ENCODE peak calls at places on chromosomes 12 and 14, in nine cellular contexts. One of them, this sample, is unnamed.

GRCh38 chr12:114439833-114440449 is 34.0 kb upstream of the TBX5 start:
- DNase-seq in iris pigment epithelial cell: no peak
- DNase-seq in fibroblast of the conjunctiva: no peak
- DNase-seq in NCI-H1417: no peak
- DNase-seq in ascending aorta: no peak
- DNase-seq in A172: no peak
- DNase-seq in stimulated activated CD4-positive, alpha-beta T cell treated with anti-CD3 and anti-CD28 coated beads, Interleukin-2, amount 100 ng/mL, for 48 hours: no peak
- DNase-seq in memory B cell: no peak
- DNase-seq in activated B cell treated with CpG ODN at 0.5 μM for 24 hours: no peak
- DNase-seq in this sample: no peak

GRCh38 chr12:4046150-4046845 is 173.1 kb upstream of the PARP11 start:
- DNase-seq in memory B cell: no peak
- DNase-seq in activated B cell treated with CpG ODN at 0.5 μM for 24 hours: no peak
- DNase-seq in stimulated activated CD4-positive, alpha-beta T cell treated with anti-CD3 and anti-CD28 coated beads, Interleukin-2, amount 100 ng/mL, for 48 hours: no peak
- DNase-seq in iris pigment epithelial cell: no peak
- DNase-seq in A172: no peak
- DNase-seq in fibroblast of the conjunctiva: no peak
- DNase-seq in ascending aorta: no peak
- DNase-seq in NCI-H1417: no peak
- DNase-seq in this sample: no peak

GRCh38 chr12:48001426-48002178 is 2.7 kb downstream of the COL2A1 start:
- DNase-seq in memory B cell: peak; percentile 23
- DNase-seq in activated B cell treated with CpG ODN at 0.5 μM for 24 hours: no peak
- DNase-seq in NCI-H1417: peak; percentile 78
- DNase-seq in fibroblast of the conjunctiva: no peak
- DNase-seq in stimulated activated CD4-positive, alpha-beta T cell treated with anti-CD3 and anti-CD28 coated beads, Interleukin-2, amount 100 ng/mL, for 48 hours: no peak
- DNase-seq in ascending aorta: peak; percentile 74
- DNase-seq in A172: no peak
- DNase-seq in iris pigment epithelial cell: peak; percentile 32
- DNase-seq in this sample: peak; percentile 38

GRCh38 chr12:2417761-2418160 is 365.0 kb downstream of the CACNA1C start:
- DNase-seq in NCI-H1417: no peak
- DNase-seq in memory B cell: no peak
- DNase-seq in A172: no peak
- DNase-seq in stimulated activated CD4-positive, alpha-beta T cell treated with anti-CD3 and anti-CD28 coated beads, Interleukin-2, amount 100 ng/mL, for 48 hours: no peak
- DNase-seq in fibroblast of the conjunctiva: no peak
- DNase-seq in iris pigment epithelial cell: no peak
- DNase-seq in activated B cell treated with CpG ODN at 0.5 μM for 24 hours: no peak
- DNase-seq in ascending aorta: no peak
- DNase-seq in this sample: no peak

GRCh38 chr12:21683115-21683514 is 25.5 kb upstream of the LDHB start:
- DNase-seq in activated B cell treated with CpG ODN at 0.5 μM for 24 hours: no peak
- DNase-seq in ascending aorta: no peak
- DNase-seq in stimulated activated CD4-positive, alpha-beta T cell treated with anti-CD3 and anti-CD28 coated beads, Interleukin-2, amount 100 ng/mL, for 48 hours: no peak
- DNase-seq in memory B cell: no peak
- DNase-seq in NCI-H1417: no peak
- DNase-seq in A172: no peak
- DNase-seq in fibroblast of the conjunctiva: no peak
- DNase-seq in iris pigment epithelial cell: no peak
- DNase-seq in this sample: no peak

GRCh38 chr14:100865682-100866591 is 37.6 kb downstream of the RTL1 start:
- DNase-seq in iris pigment epithelial cell: no peak
- DNase-seq in fibroblast of the conjunctiva: no peak
- DNase-seq in A172: no peak
- DNase-seq in activated B cell treated with CpG ODN at 0.5 μM for 24 hours: no peak
- DNase-seq in ascending aorta: peak; percentile 52
- DNase-seq in memory B cell: no peak
- DNase-seq in stimulated activated CD4-positive, alpha-beta T cell treated with anti-CD3 and anti-CD28 coated beads, Interleukin-2, amount 100 ng/mL, for 48 hours: no peak
- DNase-seq in NCI-H1417: no peak
- DNase-seq in this sample: no peak

GRCh38 chr14:103135333-103136075 is 12.2 kb downstream of the TNFAIP2 start:
- DNase-seq in activated B cell treated with CpG ODN at 0.5 μM for 24 hours: no peak
- DNase-seq in memory B cell: no peak
- DNase-seq in iris pigment epithelial cell: no peak
- DNase-seq in ascending aorta: no peak
- DNase-seq in stimulated activated CD4-positive, alpha-beta T cell treated with anti-CD3 and anti-CD28 coated beads, Interleukin-2, amount 100 ng/mL, for 48 hours: no peak
- DNase-seq in fibroblast of the conjunctiva: no peak
- DNase-seq in NCI-H1417: no peak
- DNase-seq in A172: no peak
- DNase-seq in this sample: no peak

GRCh38 chr12:121000530-121000929 is 15.8 kb downstream of the C12orf43 start:
- DNase-seq in fibroblast of the conjunctiva: no peak
- DNase-seq in stimulated activated CD4-positive, alpha-beta T cell treated with anti-CD3 and anti-CD28 coated beads, Interleukin-2, amount 100 ng/mL, for 48 hours: no peak
- DNase-seq in activated B cell treated with CpG ODN at 0.5 μM for 24 hours: no peak
- DNase-seq in memory B cell: no peak
- DNase-seq in A172: no peak
- DNase-seq in NCI-H1417: no peak
- DNase-seq in iris pigment epithelial cell: no peak
- DNase-seq in ascending aorta: no peak
- DNase-seq in this sample: no peak

GRCh38 chr14:70121521-70121920 is 67.2 kb downstream of the SLC8A3 start:
- DNase-seq in NCI-H1417: no peak
- DNase-seq in activated B cell treated with CpG ODN at 0.5 μM for 24 hours: no peak
- DNase-seq in A172: no peak
- DNase-seq in iris pigment epithelial cell: no peak
- DNase-seq in memory B cell: no peak
- DNase-seq in stimulated activated CD4-positive, alpha-beta T cell treated with anti-CD3 and anti-CD28 coated beads, Interleukin-2, amount 100 ng/mL, for 48 hours: no peak
- DNase-seq in ascending aorta: no peak
- DNase-seq in fibroblast of the conjunctiva: no peak
- DNase-seq in this sample: no peak

GRCh38 chr14:55107766-55108554 is 21.1 kb upstream of the LGALS3 start:
- DNase-seq in activated B cell treated with CpG ODN at 0.5 μM for 24 hours: no peak
- DNase-seq in iris pigment epithelial cell: peak; percentile 98
- DNase-seq in ascending aorta: peak; percentile 96
- DNase-seq in memory B cell: no peak
- DNase-seq in NCI-H1417: no peak
- DNase-seq in A172: peak; percentile 78
- DNase-seq in fibroblast of the conjunctiva: peak; percentile 96
- DNase-seq in stimulated activated CD4-positive, alpha-beta T cell treated with anti-CD3 and anti-CD28 coated beads, Interleukin-2, amount 100 ng/mL, for 48 hours: peak; percentile 34
- DNase-seq in this sample: peak; percentile 77

GRCh38 chr12:2722806-2723205 is 72.0 kb upstream of the FKBP4 start:
- DNase-seq in ascending aorta: no peak
- DNase-seq in fibroblast of the conjunctiva: no peak
- DNase-seq in A172: peak; percentile 2
- DNase-seq in stimulated activated CD4-positive, alpha-beta T cell treated with anti-CD3 and anti-CD28 coated beads, Interleukin-2, amount 100 ng/mL, for 48 hours: no peak
- DNase-seq in iris pigment epithelial cell: peak; percentile 19
- DNase-seq in NCI-H1417: no peak
- DNase-seq in memory B cell: no peak
- DNase-seq in activated B cell treated with CpG ODN at 0.5 μM for 24 hours: no peak
- DNase-seq in this sample: peak; percentile 62

GRCh38 chr14:102138935-102139247 is 806 bp upstream of the WDR20 start:
- DNase-seq in ascending aorta: no peak
- DNase-seq in stimulated activated CD4-positive, alpha-beta T cell treated with anti-CD3 and anti-CD28 coated beads, Interleukin-2, amount 100 ng/mL, for 48 hours: no peak
- DNase-seq in A172: no peak
- DNase-seq in fibroblast of the conjunctiva: no peak
- DNase-seq in memory B cell: no peak
- DNase-seq in activated B cell treated with CpG ODN at 0.5 μM for 24 hours: no peak
- DNase-seq in NCI-H1417: no peak
- DNase-seq in iris pigment epithelial cell: no peak
- DNase-seq in this sample: no peak

GRCh38 chr14:35669782-35670181 is 135.8 kb downstream of the INSM2 start:
- DNase-seq in memory B cell: no peak
- DNase-seq in stimulated activated CD4-positive, alpha-beta T cell treated with anti-CD3 and anti-CD28 coated beads, Interleukin-2, amount 100 ng/mL, for 48 hours: no peak
- DNase-seq in fibroblast of the conjunctiva: no peak
- DNase-seq in activated B cell treated with CpG ODN at 0.5 μM for 24 hours: no peak
- DNase-seq in iris pigment epithelial cell: peak; percentile 90
- DNase-seq in ascending aorta: no peak
- DNase-seq in NCI-H1417: peak; percentile 9
- DNase-seq in A172: peak; percentile 7
- DNase-seq in this sample: peak; percentile 21

GRCh38 chr14:105531088-105531957 is 4.9 kb downstream of the TMEM121 start:
- DNase-seq in iris pigment epithelial cell: no peak
- DNase-seq in fibroblast of the conjunctiva: no peak
- DNase-seq in memory B cell: no peak
- DNase-seq in stimulated activated CD4-positive, alpha-beta T cell treated with anti-CD3 and anti-CD28 coated beads, Interleukin-2, amount 100 ng/mL, for 48 hours: no peak
- DNase-seq in A172: no peak
- DNase-seq in NCI-H1417: no peak
- DNase-seq in activated B cell treated with CpG ODN at 0.5 μM for 24 hours: no peak
- DNase-seq in ascending aorta: no peak
- DNase-seq in this sample: no peak

GRCh38 chr14:39094515-39094914 is 8.5 kb downstream of the SEC23A start:
- DNase-seq in memory B cell: no peak
- DNase-seq in fibroblast of the conjunctiva: no peak
- DNase-seq in ascending aorta: no peak
- DNase-seq in NCI-H1417: no peak
- DNase-seq in activated B cell treated with CpG ODN at 0.5 μM for 24 hours: no peak
- DNase-seq in iris pigment epithelial cell: no peak
- DNase-seq in A172: no peak
- DNase-seq in stimulated activated CD4-positive, alpha-beta T cell treated with anti-CD3 and anti-CD28 coated beads, Interleukin-2, amount 100 ng/mL, for 48 hours: no peak
- DNase-seq in this sample: no peak

GRCh38 chr12:101829639-101830390 is 944 bp downstream of the GNPTAB start:
- DNase-seq in fibroblast of the conjunctiva: no peak
- DNase-seq in stimulated activated CD4-positive, alpha-beta T cell treated with anti-CD3 and anti-CD28 coated beads, Interleukin-2, amount 100 ng/mL, for 48 hours: no peak
- DNase-seq in activated B cell treated with CpG ODN at 0.5 μM for 24 hours: no peak
- DNase-seq in iris pigment epithelial cell: no peak
- DNase-seq in A172: peak; percentile 2
- DNase-seq in ascending aorta: no peak
- DNase-seq in memory B cell: no peak
- DNase-seq in NCI-H1417: no peak
- DNase-seq in this sample: no peak

GRCh38 chr14:70005281-70005805 is 126.1 kb downstream of the SMOC1 start:
- DNase-seq in NCI-H1417: no peak
- DNase-seq in fibroblast of the conjunctiva: no peak
- DNase-seq in memory B cell: no peak
- DNase-seq in A172: no peak
- DNase-seq in activated B cell treated with CpG ODN at 0.5 μM for 24 hours: no peak
- DNase-seq in ascending aorta: no peak
- DNase-seq in iris pigment epithelial cell: no peak
- DNase-seq in stimulated activated CD4-positive, alpha-beta T cell treated with anti-CD3 and anti-CD28 coated beads, Interleukin-2, amount 100 ng/mL, for 48 hours: no peak
- DNase-seq in this sample: no peak

GRCh38 chr14:20327005-20327869 is 5.8 kb downstream of the CCNB1IP1 start:
- DNase-seq in ascending aorta: no peak
- DNase-seq in memory B cell: peak; percentile 20
- DNase-seq in iris pigment epithelial cell: peak; percentile 63
- DNase-seq in stimulated activated CD4-positive, alpha-beta T cell treated with anti-CD3 and anti-CD28 coated beads, Interleukin-2, amount 100 ng/mL, for 48 hours: peak; percentile 30
- DNase-seq in NCI-H1417: peak; percentile 31
- DNase-seq in activated B cell treated with CpG ODN at 0.5 μM for 24 hours: no peak
- DNase-seq in A172: peak; percentile 62
- DNase-seq in fibroblast of the conjunctiva: peak; percentile 63
- DNase-seq in this sample: peak; percentile 9

GRCh38 chr12:115455268-115455681 is 771.3 kb upstream of the TBX3 start:
- DNase-seq in fibroblast of the conjunctiva: no peak
- DNase-seq in iris pigment epithelial cell: peak; percentile 22
- DNase-seq in NCI-H1417: no peak
- DNase-seq in A172: no peak
- DNase-seq in activated B cell treated with CpG ODN at 0.5 μM for 24 hours: no peak
- DNase-seq in stimulated activated CD4-positive, alpha-beta T cell treated with anti-CD3 and anti-CD28 coated beads, Interleukin-2, amount 100 ng/mL, for 48 hours: no peak
- DNase-seq in ascending aorta: no peak
- DNase-seq in memory B cell: no peak
- DNase-seq in this sample: no peak

GRCh38 chr14:99758121-99758871 is 34.9 kb upstream of the EML1 start:
- DNase-seq in activated B cell treated with CpG ODN at 0.5 μM for 24 hours: no peak
- DNase-seq in iris pigment epithelial cell: peak; percentile 91
- DNase-seq in fibroblast of the conjunctiva: peak; percentile 73
- DNase-seq in memory B cell: no peak
- DNase-seq in stimulated activated CD4-positive, alpha-beta T cell treated with anti-CD3 and anti-CD28 coated beads, Interleukin-2, amount 100 ng/mL, for 48 hours: no peak
- DNase-seq in ascending aorta: peak; percentile 65
- DNase-seq in NCI-H1417: no peak
- DNase-seq in A172: peak; percentile 84
- DNase-seq in this sample: peak; percentile 89

GRCh38 chr12:58529897-58530296 is 390.4 kb downstream of the LRIG3 start:
- DNase-seq in stimulated activated CD4-positive, alpha-beta T cell treated with anti-CD3 and anti-CD28 coated beads, Interleukin-2, amount 100 ng/mL, for 48 hours: no peak
- DNase-seq in fibroblast of the conjunctiva: peak; percentile 93
- DNase-seq in NCI-H1417: no peak
- DNase-seq in ascending aorta: no peak
- DNase-seq in memory B cell: no peak
- DNase-seq in A172: peak; percentile 92
- DNase-seq in iris pigment epithelial cell: peak; percentile 98
- DNase-seq in activated B cell treated with CpG ODN at 0.5 μM for 24 hours: no peak
- DNase-seq in this sample: peak; percentile 95

GRCh38 chr14:101476931-101477553 is 84.3 kb upstream of the DIO3 start:
- DNase-seq in activated B cell treated with CpG ODN at 0.5 μM for 24 hours: no peak
- DNase-seq in fibroblast of the conjunctiva: no peak
- DNase-seq in ascending aorta: peak; percentile 46
- DNase-seq in stimulated activated CD4-positive, alpha-beta T cell treated with anti-CD3 and anti-CD28 coated beads, Interleukin-2, amount 100 ng/mL, for 48 hours: no peak
- DNase-seq in NCI-H1417: peak; percentile 28
- DNase-seq in A172: no peak
- DNase-seq in iris pigment epithelial cell: peak; percentile 12
- DNase-seq in memory B cell: no peak
- DNase-seq in this sample: no peak

GRCh38 chr14:53620325-53620716 is 336.3 kb downstream of the BMP4 start:
- DNase-seq in A172: no peak
- DNase-seq in memory B cell: no peak
- DNase-seq in NCI-H1417: no peak
- DNase-seq in iris pigment epithelial cell: peak; percentile 13
- DNase-seq in ascending aorta: no peak
- DNase-seq in fibroblast of the conjunctiva: no peak
- DNase-seq in stimulated activated CD4-positive, alpha-beta T cell treated with anti-CD3 and anti-CD28 coated beads, Interleukin-2, amount 100 ng/mL, for 48 hours: no peak
- DNase-seq in activated B cell treated with CpG ODN at 0.5 μM for 24 hours: no peak
- DNase-seq in this sample: peak; percentile 78

GRCh38 chr12:40178701-40179100 is 46.1 kb upstream of the LRRK2 start:
- DNase-seq in activated B cell treated with CpG ODN at 0.5 μM for 24 hours: no peak
- DNase-seq in iris pigment epithelial cell: no peak
- DNase-seq in NCI-H1417: no peak
- DNase-seq in stimulated activated CD4-positive, alpha-beta T cell treated with anti-CD3 and anti-CD28 coated beads, Interleukin-2, amount 100 ng/mL, for 48 hours: no peak
- DNase-seq in ascending aorta: no peak
- DNase-seq in A172: no peak
- DNase-seq in fibroblast of the conjunctiva: no peak
- DNase-seq in memory B cell: no peak
- DNase-seq in this sample: no peak

GRCh38 chr14:61064210-61064609 is 83.2 kb downstream of the SLC38A6 start:
- DNase-seq in ascending aorta: no peak
- DNase-seq in A172: no peak
- DNase-seq in NCI-H1417: peak; percentile 21
- DNase-seq in activated B cell treated with CpG ODN at 0.5 μM for 24 hours: no peak
- DNase-seq in memory B cell: no peak
- DNase-seq in stimulated activated CD4-positive, alpha-beta T cell treated with anti-CD3 and anti-CD28 coated beads, Interleukin-2, amount 100 ng/mL, for 48 hours: no peak
- DNase-seq in fibroblast of the conjunctiva: no peak
- DNase-seq in iris pigment epithelial cell: no peak
- DNase-seq in this sample: no peak

GRCh38 chr12:112524269-112524668 is 105.5 kb downstream of the PTPN11 start:
- DNase-seq in NCI-H1417: no peak
- DNase-seq in iris pigment epithelial cell: no peak
- DNase-seq in ascending aorta: no peak
- DNase-seq in memory B cell: no peak
- DNase-seq in fibroblast of the conjunctiva: no peak
- DNase-seq in stimulated activated CD4-positive, alpha-beta T cell treated with anti-CD3 and anti-CD28 coated beads, Interleukin-2, amount 100 ng/mL, for 48 hours: no peak
- DNase-seq in A172: no peak
- DNase-seq in activated B cell treated with CpG ODN at 0.5 μM for 24 hours: no peak
- DNase-seq in this sample: no peak

GRCh38 chr14:100524933-100525243 is 62.3 kb downstream of the BEGAIN start:
- DNase-seq in ascending aorta: peak; percentile 59
- DNase-seq in fibroblast of the conjunctiva: no peak
- DNase-seq in A172: no peak
- DNase-seq in NCI-H1417: no peak
- DNase-seq in activated B cell treated with CpG ODN at 0.5 μM for 24 hours: no peak
- DNase-seq in iris pigment epithelial cell: no peak
- DNase-seq in memory B cell: no peak
- DNase-seq in stimulated activated CD4-positive, alpha-beta T cell treated with anti-CD3 and anti-CD28 coated beads, Interleukin-2, amount 100 ng/mL, for 48 hours: no peak
- DNase-seq in this sample: no peak

GRCh38 chr14:80215756-80216581 is 4.7 kb upstream of the DIO2 start:
- DNase-seq in NCI-H1417: no peak
- DNase-seq in ascending aorta: peak; percentile 65
- DNase-seq in A172: no peak
- DNase-seq in iris pigment epithelial cell: peak; percentile 21
- DNase-seq in memory B cell: no peak
- DNase-seq in fibroblast of the conjunctiva: no peak
- DNase-seq in activated B cell treated with CpG ODN at 0.5 μM for 24 hours: no peak
- DNase-seq in stimulated activated CD4-positive, alpha-beta T cell treated with anti-CD3 and anti-CD28 coated beads, Interleukin-2, amount 100 ng/mL, for 48 hours: no peak
- DNase-seq in this sample: peak; percentile 36

GRCh38 chr12:111451649-111452129 is 46.0 kb downstream of the SH2B3 start:
- DNase-seq in fibroblast of the conjunctiva: no peak
- DNase-seq in memory B cell: no peak
- DNase-seq in iris pigment epithelial cell: no peak
- DNase-seq in A172: peak; percentile 51
- DNase-seq in activated B cell treated with CpG ODN at 0.5 μM for 24 hours: no peak
- DNase-seq in ascending aorta: no peak
- DNase-seq in stimulated activated CD4-positive, alpha-beta T cell treated with anti-CD3 and anti-CD28 coated beads, Interleukin-2, amount 100 ng/mL, for 48 hours: no peak
- DNase-seq in NCI-H1417: peak; percentile 38
- DNase-seq in this sample: no peak

GRCh38 chr12:124677552-124678356 is 110.3 kb upstream of the NCOR2 start:
- DNase-seq in NCI-H1417: no peak
- DNase-seq in memory B cell: no peak
- DNase-seq in ascending aorta: no peak
- DNase-seq in stimulated activated CD4-positive, alpha-beta T cell treated with anti-CD3 and anti-CD28 coated beads, Interleukin-2, amount 100 ng/mL, for 48 hours: no peak
- DNase-seq in fibroblast of the conjunctiva: no peak
- DNase-seq in activated B cell treated with CpG ODN at 0.5 μM for 24 hours: no peak
- DNase-seq in A172: no peak
- DNase-seq in iris pigment epithelial cell: no peak
- DNase-seq in this sample: no peak

GRCh38 chr14:72519543-72519942 is 374.4 kb downstream of the DPF3 start:
- DNase-seq in iris pigment epithelial cell: no peak
- DNase-seq in fibroblast of the conjunctiva: no peak
- DNase-seq in stimulated activated CD4-positive, alpha-beta T cell treated with anti-CD3 and anti-CD28 coated beads, Interleukin-2, amount 100 ng/mL, for 48 hours: no peak
- DNase-seq in ascending aorta: no peak
- DNase-seq in NCI-H1417: no peak
- DNase-seq in memory B cell: no peak
- DNase-seq in activated B cell treated with CpG ODN at 0.5 μM for 24 hours: no peak
- DNase-seq in A172: no peak
- DNase-seq in this sample: no peak

This sample was measured in NCI-H226.